ENCODE peak calls at places on chromosomes 11 and 22, in six cellular contexts. C, W, E, A, D and Z are unnamed samples.

GRCh38 chr11:418343-419247 is 3.8 kb upstream of the SIGIRR start:
- DNase-seq in C (no peak), W (no peak), E (no peak), A (no peak), D (no peak), Z (no peak)

GRCh38 chr11:8261316-8261715 is 2.4 kb downstream of the LMO1 start:
- DNase-seq in C (no peak), W (no peak), E (peak), A (no peak), D (no peak), Z (no peak)

GRCh38 chr11:119209186-119209585 is 3.0 kb downstream of the CBL start:
- DNase-seq in C (no peak), W (no peak), E (no peak), A (no peak), D (no peak), Z (no peak)

GRCh38 chr11:64366751-64367150 is 7.8 kb downstream of the RPS6KA4 start:
- DNase-seq in C (no peak), W (peak), E (no peak), A (peak), D (no peak), Z (no peak)

GRCh38 chr11:112096194-112096593 is 9.5 kb downstream of the SDHD start:
- DNase-seq in C (no peak), W (no peak), E (no peak), A (no peak), D (no peak), Z (no peak)

GRCh38 chr11:118834428-118835028 is 43.6 kb upstream of the DDX6 start:
- DNase-seq in C (no peak), W (no peak), E (no peak), A (peak), D (no peak), Z (no peak)

GRCh38 chr11:107359701-107360100 is 97.9 kb downstream of the CWF19L2 start:
- DNase-seq in C (no peak), W (no peak), E (no peak), A (peak), D (no peak), Z (no peak)

GRCh38 chr11:113577356-113578163 is 102.4 kb upstream of the DRD2 start:
- DNase-seq in C (no peak), W (no peak), E (no peak), A (peak), D (no peak), Z (peak)

GRCh38 chr11:16780698-16781550 is 42.5 kb downstream of the C11orf58 start:
- DNase-seq in C (no peak), W (no peak), E (no peak), A (no peak), D (no peak), Z (no peak)

GRCh38 chr22:49554296-49554625 is 273.4 kb downstream of the BRD1 start:
- DNase-seq in C (no peak), W (no peak), E (no peak), A (no peak), D (no peak), Z (no peak)

GRCh38 chr11:35066783-35067476 is 72.0 kb upstream of the CD44 start:
- DNase-seq in C (no peak), W (no peak), E (no peak), A (no peak), D (no peak), Z (no peak)

GRCh38 chr22:22348127-22348814 is 103.7 kb downstream of the VPREB1 start:
- DNase-seq in C (peak), W (no peak), E (no peak), A (peak), D (no peak), Z (no peak)